ENCODE peak calls at places on chromosomes 5 and 9, in five cellular contexts. L is adrenal gland; C is tibial artery; Z is CD8-positive, alpha-beta T cell; P is PC-3. R is an unnamed sample. For H3K4me1, the result is how much of the 10 kb centered on the place peaks cover.

GRCh38 chr5:2332521-2332920 is 419.0 kb downstream of the IRX2 start:
- DNase-seq in Z (no peak), P (no peak), L (no peak), C (no peak), R (no peak)

GRCh38 chr5:1029270-1029944 is 20.8 kb downstream of the NKD2 start:
- DNase-seq in C (no peak), L (no peak), P (no peak), Z (no peak), R (no peak)

GRCh38 chr5:116766470-116766947 is 191.9 kb upstream of the SEMA6A start:
- DNase-seq in C (no peak), Z (no peak), L (peak), P (peak), R (no peak)

GRCh38 chr5:161546463-161547301 is at the start of gene GABRB2:
- DNase-seq in P (no peak), Z (peak), L (peak), C (no peak), R (no peak)

GRCh38 chr5:82050955-82051354 is 79.1 kb downstream of the ATG10 start:
- DNase-seq in C (no peak), Z (no peak), L (no peak), P (no peak), R (no peak)

GRCh38 chr5:101534486-101535110 is 631.5 kb upstream of the ST8SIA4 start:
- DNase-seq in L (no peak), Z (no peak), P (no peak), C (no peak), R (no peak)

GRCh38 chr5:171667341-171668096 is 118.1 kb upstream of the SMIM23 start:
- DNase-seq in Z (no peak), L (no peak), C (no peak), P (no peak), R (no peak)

GRCh38 chr9:91421022-91421765 is 2.4 kb downstream of the NFIL3 start:
- DNase-seq in L (peak), Z (no peak), P (no peak), C (no peak), R (no peak)

GRCh38 chr5:40041452-40041851 is 616.7 kb upstream of the DAB2 start:
- DNase-seq in Z (no peak), P (peak), L (no peak), C (no peak), R (no peak)

GRCh38 chr5:142100307-142100706 is 8.3 kb upstream of the NDFIP1 start:
- DNase-seq in P (no peak), Z (no peak), L (no peak), C (peak), R (no peak)

GRCh38 chr5:36969700-36970395 is 93.3 kb downstream of the NIPBL start:
- DNase-seq in C (no peak), P (no peak), L (no peak), Z (no peak), R (no peak)

GRCh38 chr5:177304392-177305119 is 957 bp downstream of the PRELID1 start:
- DNase-seq in Z (no peak), P (peak), L (no peak), C (peak), R (no peak)

GRCh38 chr9:99239341-99240055 is 17.4 kb downstream of the SEC61B start:
- DNase-seq in C (no peak), P (no peak), L (peak), Z (no peak), R (no peak)

GRCh38 chr9:103410059-103410458 is 414.9 kb downstream of the CYLC2 start:
- DNase-seq in Z (no peak), P (no peak), C (no peak), L (no peak), R (no peak)

GRCh38 chr5:59036274-59036961 is 453.5 kb downstream of the RAB3C start:
- DNase-seq in L (peak), C (peak), Z (peak), P (peak), R (peak)

GRCh38 chr5:65475336-65475735 is 6.4 kb downstream of the ADAMTS6 start:
- DNase-seq in Z (no peak), L (no peak), C (no peak), P (no peak), R (no peak)

GRCh38 chr9:106771618-106772017 is 91.3 kb upstream of the ZNF462 start:
- DNase-seq in C (no peak), L (peak), P (no peak), Z (no peak), R (no peak)

GRCh38 chr9:114472765-114473446 is 32.4 kb downstream of the WHRN start:
- DNase-seq in L (peak), Z (no peak), C (peak), P (no peak), R (no peak)

GRCh38 chr5:132510076-132510475 is 19.5 kb upstream of the IRF1 start:
- DNase-seq in C (no peak), Z (no peak), L (no peak), P (peak), R (no peak)

GRCh38 chr9:136920832-136921231 is 23.7 kb downstream of the FBXW5 start:
- DNase-seq in P (no peak), L (no peak), Z (no peak), C (no peak), R (no peak)

GRCh38 chr9:136920069-136920468 is 24.5 kb downstream of the FBXW5 start:
- DNase-seq in C (no peak), P (no peak), Z (no peak), L (no peak), R (no peak)

GRCh38 chr9:136922540-136922939 is 22.0 kb downstream of the FBXW5 start:
- DNase-seq in P (no peak), L (no peak), C (no peak), Z (no peak), R (no peak)

GRCh38 chr9:136921307-136921706 is 23.2 kb downstream of the FBXW5 start:
- DNase-seq in Z (no peak), P (no peak), C (no peak), L (no peak), R (no peak)

DNA sequence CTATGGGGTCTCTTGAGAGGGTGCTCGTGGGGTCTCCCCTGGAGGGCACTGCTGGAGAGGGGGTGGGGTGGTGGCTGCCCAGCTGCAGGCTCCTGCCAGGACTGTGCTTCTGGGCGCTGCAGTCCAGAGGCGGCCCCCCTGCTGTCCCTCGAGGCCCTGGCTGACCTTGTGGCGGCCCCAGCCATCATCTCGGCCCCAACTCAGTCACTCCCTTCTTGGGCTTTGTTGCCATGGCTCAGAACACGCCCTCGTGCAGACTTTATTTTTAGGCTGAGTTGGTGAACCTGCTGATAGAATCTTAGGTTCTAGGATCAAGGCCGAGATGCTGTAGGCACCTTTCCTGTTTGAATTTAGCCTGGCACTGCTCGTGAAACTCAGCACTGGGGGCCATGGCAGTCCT is 22.8 kb downstream of the FBXW5 start:
- DNase-seq in L (no peak), C (peak), P (no peak), Z (no peak), R (no peak)
- H3K4me3 ChIP-seq in L (no peak), C (no peak), P (no peak), Z (no peak), R (no peak)

GRCh38 chr5:53333160-53333559 is 147.3 kb upstream of the FST start:
- DNase-seq in P (peak), Z (no peak), C (no peak), L (no peak), R (no peak)

GRCh38 chr5:53335115-53335514 is 145.3 kb upstream of the FST start:
- DNase-seq in L (peak), C (no peak), P (peak), Z (no peak), R (no peak)

GRCh38 chr5:53337827-53338226 is 142.6 kb upstream of the FST start:
- DNase-seq in P (peak), L (no peak), C (no peak), Z (no peak), R (no peak)

GRCh38 chr5:53331463-53331862 is 149.0 kb upstream of the FST start:
- DNase-seq in L (no peak), P (peak), C (no peak), Z (no peak), R (no peak)

GRCh38 chr5:53334431-53334941 is 145.9 kb upstream of the FST start:
- DNase-seq in P (peak), C (no peak), Z (no peak), L (no peak), R (no peak)
- H3K4me1 ChIP-seq in P (half or more), C (under half), Z (under half), L (under half), R (under half)

DNA sequence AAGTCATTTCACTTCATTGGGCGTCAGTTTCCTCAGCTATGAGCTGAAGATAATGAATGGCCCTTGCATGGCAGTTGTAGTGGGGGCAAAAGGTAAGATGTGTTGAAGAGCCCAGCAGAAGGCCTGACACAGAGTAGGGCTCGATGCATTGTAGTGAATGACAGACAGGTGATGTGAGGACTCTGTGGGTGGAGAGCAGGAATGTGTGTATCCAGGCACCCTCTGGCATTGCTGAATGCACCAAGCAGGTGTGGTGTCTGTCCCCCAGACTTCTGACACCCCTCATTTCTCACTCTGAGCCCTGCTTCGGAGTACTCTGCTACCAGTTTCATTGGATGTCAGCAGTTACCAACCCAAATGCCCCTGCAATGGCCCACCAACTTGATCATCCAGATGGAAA is 22.4 kb downstream of the LHX2 start:
- DNase-seq in P (no peak), C (no peak), Z (no peak), L (no peak), R (no peak)
- H3K27ac ChIP-seq in P (no peak), C (no peak), Z (no peak), L (no peak), R (no peak)

DNA sequence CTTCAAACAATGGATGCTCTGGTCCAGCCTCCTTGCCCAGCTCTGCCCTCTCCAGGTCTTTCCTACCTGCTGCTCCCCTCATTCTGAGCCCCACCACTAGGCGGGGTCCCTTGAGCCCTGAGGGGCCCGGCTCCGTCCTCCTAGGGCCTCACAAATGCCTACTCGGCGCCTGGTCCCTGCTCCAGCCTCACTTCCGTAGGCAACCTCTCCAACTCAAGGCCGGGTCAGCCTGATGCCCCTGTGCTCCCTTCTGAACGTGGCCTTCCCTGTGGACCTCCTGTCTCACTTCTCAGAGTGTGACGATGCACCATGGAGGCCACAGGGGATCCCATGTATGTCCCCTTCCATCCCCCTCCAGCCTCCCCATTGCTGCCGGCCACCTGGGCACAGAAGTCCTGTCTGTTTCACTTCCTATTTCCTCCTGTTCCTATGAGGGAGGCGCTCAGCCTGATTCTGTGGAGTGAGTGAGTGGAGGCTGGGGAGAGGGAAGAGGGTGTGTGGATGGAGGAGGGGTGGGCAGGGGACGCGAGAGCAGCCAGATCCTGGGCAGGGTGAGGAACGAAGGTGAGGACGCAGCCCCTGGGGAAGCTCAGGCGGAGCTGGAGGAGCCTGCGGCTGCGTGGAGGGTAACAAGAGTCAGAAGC is 127.2 kb upstream of the FAM120A start:
- DNase-seq in L (no peak), C (no peak), P (no peak), Z (no peak), R (no peak)
- H3K4me3 ChIP-seq in L (no peak), C (no peak), P (no peak), Z (no peak), R (no peak)

DNA sequence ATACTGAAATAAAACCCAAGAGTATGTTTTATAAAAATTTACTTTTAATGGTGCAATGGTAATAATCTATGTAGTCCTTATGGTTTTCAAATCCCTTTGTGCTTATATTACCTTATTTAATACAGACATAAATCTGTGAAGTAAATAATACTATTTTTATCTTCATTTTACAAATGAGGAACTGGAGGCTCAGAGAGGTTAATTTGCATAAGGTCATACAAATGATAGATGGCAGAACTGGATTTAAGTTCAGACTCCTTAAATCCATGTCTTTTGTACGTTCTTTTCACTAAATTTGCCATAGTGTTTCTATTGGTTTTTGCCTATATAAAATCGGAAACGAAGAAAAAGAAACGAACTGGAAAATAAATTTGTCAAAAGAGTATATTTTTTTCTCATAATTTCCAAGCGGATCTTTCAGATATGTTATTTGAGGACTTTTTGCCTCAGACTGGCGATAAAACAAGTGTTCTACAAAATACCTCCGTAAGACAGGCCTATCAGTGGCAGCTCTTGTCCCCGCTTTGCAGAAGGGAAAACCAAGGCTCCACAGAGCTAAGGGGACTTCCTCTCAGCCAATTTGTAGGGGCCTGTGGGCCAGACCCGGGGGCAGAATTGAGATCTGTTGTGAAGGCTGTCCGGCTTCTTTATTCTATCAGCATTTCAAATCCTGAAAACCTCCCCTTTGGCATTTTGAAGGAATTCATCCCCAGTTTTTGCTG is 1.1 kb upstream of the TNFAIP8 start:
- DNase-seq in Z (no peak), L (no peak), P (no peak), C (no peak), R (no peak)
- H3K4me1 ChIP-seq in Z (half or more), L (under half), P (under half), C (under half), R (half or more)

R was measured in effector memory CD4-positive, alpha-beta T cell.